ENCODE peak calls at places on chromosomes 7 and 10, in ten cellular contexts. U is testis, Y is heart left ventricle, G is adrenal gland, N is heart right ventricle, B is MM.1S, Z is GM23338, V is hepatocyte, J is stomach, A is colonic mucosa. D is an unnamed sample.

GRCh38 chr10:132943555-132944404 is 1.4 kb upstream of the CFAP46 start:
- DNase-seq in J (no peak), V (no peak), G (no peak), U (no peak), Z (no peak), Y (no peak), N (no peak), B (no peak), A (no peak), D (no peak)

GRCh38 chr10:11661441-11661840 is 50.0 kb upstream of the USP6NL start:
- DNase-seq in V (no peak), A (no peak), U (no peak), Z (no peak), J (no peak), G (no peak), N (no peak), B (no peak), Y (no peak), D (no peak)

GRCh38 chr7:4129481-4130122 is 552.5 kb upstream of the FOXK1 start:
- DNase-seq in J (no peak), U (no peak), Z (peak; percentile 32), V (no peak), B (no peak), N (no peak), A (no peak), Y (no peak), G (no peak), D (no peak)

GRCh38 chr10:59177031-59177861 is 803 bp downstream of the PHYHIPL start:
- DNase-seq in V (peak; percentile 75), N (no peak), J (no peak), G (peak; percentile 61), Y (peak; percentile 7), A (peak; percentile 22), U (peak; percentile 38), B (no peak), Z (peak; percentile 75), D (peak; percentile 25)

GRCh38 chr7:69723663-69724062 is 125.4 kb downstream of the AUTS2 start:
- DNase-seq in U (no peak), A (no peak), J (no peak), Z (peak; percentile 46), N (no peak), V (no peak), Y (no peak), B (no peak), G (no peak), D (no peak)

GRCh38 chr10:32332299-32332750 is 14.6 kb downstream of the EPC1 start:
- DNase-seq in U (peak; percentile 47), Y (no peak), N (no peak), B (no peak), Z (no peak), G (no peak), J (no peak), V (peak; percentile 59), A (no peak), D (peak; percentile 37)

GRCh38 chr7:134741901-134742635 is 37.4 kb upstream of the CALD1 start:
- DNase-seq in V (no peak), N (no peak), U (peak; percentile 18), B (no peak), A (no peak), Z (peak; percentile 85), G (no peak), Y (peak; percentile 52), J (no peak), D (peak; percentile 38)

GRCh38 chr10:17075975-17076374 is 53.6 kb downstream of the CUBN start:
- DNase-seq in Y (no peak), V (peak; percentile 5), U (no peak), Z (no peak), G (no peak), A (no peak), J (no peak), B (no peak), N (no peak), D (no peak)

GRCh38 chr10:68096913-68097509 is 12.3 kb upstream of the MYPN start:
- DNase-seq in Z (peak; percentile 41), U (no peak), N (no peak), A (peak; percentile 75), G (peak; percentile 76), J (peak; percentile 45), Y (peak; percentile 33), B (no peak), V (peak; percentile 76), D (peak; percentile 82)

GRCh38 chr7:125147047-125147446 is 217.4 kb upstream of the POT1 start:
- DNase-seq in Y (no peak), N (no peak), B (no peak), V (no peak), Z (no peak), J (no peak), G (no peak), A (no peak), U (no peak), D (no peak)

DNA sequence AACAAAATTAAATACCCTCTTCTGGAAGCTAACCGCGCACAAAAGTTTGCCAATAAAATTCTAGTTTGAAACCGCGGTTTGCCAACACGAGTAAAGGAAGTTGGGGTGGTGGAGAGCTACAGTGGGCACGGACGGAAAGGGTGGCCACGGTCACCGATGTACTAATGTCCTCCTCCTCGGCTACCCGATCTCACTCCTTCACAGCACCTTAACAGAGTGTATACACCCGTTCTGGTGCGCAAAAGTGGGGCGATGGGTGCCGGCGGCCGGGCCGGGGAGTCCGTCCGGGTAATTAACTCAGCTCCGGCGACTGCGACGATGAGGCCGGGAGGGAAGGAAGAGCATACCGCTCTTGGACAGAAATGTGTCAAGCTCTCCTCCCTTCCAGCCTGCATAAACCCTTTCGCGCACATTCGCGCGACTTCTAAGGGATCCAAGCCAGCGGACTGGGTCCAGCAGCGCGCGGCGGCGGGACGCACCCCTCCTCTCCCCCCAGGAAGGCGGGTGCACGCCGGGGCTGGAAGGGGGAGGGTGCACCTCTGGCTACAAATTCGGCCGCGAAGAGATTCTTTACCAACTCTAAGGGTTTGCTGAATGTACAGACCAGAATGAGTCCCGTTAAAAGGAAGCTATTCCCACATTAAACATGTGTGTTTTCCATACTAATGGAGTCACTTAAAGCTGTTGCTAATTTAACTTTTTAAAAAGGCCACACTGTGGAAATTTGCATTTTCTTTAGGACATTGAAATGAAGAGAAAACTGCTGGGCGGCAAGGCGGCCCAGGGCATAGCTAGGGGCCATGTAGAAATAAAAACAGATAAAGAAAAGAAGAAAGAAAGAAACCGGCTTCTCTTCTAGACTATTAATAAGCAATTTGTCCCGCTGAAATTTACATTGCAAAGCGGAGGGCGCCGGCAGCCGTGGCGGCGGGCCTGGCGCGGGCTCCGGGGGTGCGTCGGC is 6.6 kb upstream of the EBF3 start:
- DNase-seq in V (no peak), A (no peak), Z (no peak), Y (no peak), G (no peak), J (no peak), B (no peak), U (no peak), N (peak; percentile 25), D (no peak)
- H3K4me3 ChIP-seq in V (peak overlapping the region; percentile 23), A (no peak overlapping the region), Z (peak overlapping the region; percentile 60), Y (peak overlapping the region; percentile 57), G (no peak overlapping the region), J (peak overlapping the region; percentile 32), B (no peak overlapping the region), U (no peak overlapping the region), N (peak overlapping the region; percentile 41), D (no peak overlapping the region)

DNA sequence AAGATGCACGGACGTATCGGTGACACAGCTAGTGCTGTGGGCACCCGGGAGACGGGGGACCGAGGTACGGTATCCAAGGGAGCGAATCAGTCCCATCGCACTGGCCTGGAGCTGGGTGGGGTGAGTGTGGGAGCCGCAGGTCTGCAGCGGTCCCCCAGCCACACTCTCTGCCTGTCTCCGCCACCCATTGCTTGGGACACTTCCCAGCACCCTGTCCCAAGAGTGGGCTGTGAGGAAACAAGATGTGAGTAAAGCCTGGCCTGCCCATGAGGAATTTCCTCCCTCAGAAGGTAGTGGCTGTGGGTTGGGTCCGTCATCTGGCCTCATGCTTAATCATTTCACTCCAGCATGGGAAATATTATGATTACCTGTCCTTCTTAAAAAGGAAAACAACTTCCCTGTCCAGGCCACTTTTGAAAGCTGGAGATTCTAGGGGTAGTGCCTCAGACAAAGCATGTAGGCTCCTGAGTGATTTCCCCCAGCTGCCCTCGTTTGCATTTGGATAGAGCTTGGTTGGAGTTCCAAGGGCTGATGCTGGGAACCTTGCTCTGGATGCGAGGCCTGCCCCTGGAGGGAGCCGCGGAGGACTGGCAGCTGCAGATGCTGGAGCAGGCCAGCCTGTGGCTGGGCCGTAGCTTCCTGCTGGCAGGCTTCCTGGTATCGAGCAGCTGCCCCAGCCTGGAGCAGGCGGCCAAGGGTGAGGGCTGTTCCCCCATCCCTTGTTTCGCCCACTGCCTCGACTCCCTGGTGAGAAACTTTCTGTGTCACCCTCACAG is 6.2 kb upstream of the ACTR3C start:
- DNase-seq in N (no peak), G (no peak), J (no peak), B (no peak), U (no peak), Z (peak; percentile 93), A (no peak), V (no peak), Y (no peak), D (no peak)
- H3K36me3 ChIP-seq in N (no peaks in the 10 kb centered on the region), G (no peaks in the 10 kb centered on the region), J (no peaks in the 10 kb centered on the region), B (no peaks in the 10 kb centered on the region), U (no peaks in the 10 kb centered on the region), Z (peaks cover 32% of the 10 kb centered on the region), A (no peaks in the 10 kb centered on the region), V (no peaks in the 10 kb centered on the region), Y (no peaks in the 10 kb centered on the region), D (no peaks in the 10 kb centered on the region)

DNA sequence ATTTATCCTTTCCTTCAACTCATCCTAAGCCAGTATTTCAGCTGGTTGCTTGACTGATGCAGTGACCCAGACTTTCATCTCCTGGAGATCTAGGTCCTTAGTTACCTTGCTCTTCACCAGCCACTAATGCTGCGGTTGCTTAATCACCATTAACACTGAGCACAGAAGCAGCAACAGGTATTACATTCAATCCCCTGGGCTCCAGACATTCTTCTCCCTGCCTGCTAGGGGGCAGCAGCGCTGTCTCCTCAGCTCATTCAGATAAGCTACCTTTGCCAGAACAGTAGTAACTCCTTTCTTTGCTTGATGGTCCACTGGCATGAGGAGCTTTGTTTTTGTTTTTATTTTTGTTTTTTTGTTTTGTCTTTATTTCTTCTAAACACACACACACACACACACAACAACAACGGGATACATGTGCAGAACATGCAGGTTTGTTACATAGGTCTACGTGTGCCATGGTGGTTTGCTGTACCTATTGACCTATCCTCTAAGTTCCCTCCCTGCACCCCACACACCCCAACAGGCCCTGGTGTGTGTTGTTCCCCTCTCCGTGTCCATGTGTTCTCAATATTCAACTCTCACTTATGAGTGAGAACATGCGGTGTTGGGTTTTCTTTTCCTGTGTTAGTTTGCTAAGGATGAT is 1043.2 kb upstream of the C7orf33 start:
- DNase-seq in N (no peak), G (peak; percentile 23), Y (no peak), Z (peak; percentile 64), A (peak; percentile 22), U (peak; percentile 35), B (peak; percentile 62), J (peak; percentile 35), V (peak; percentile 62), D (no peak)
- TF ChIP-seq CTCF in N (no peak), G (peak; percentile 28), Y (peak; percentile 8), Z (peak; percentile 82), A (peak; percentile 43), U (no peak), B (peak; percentile 69), J (peak; percentile 22), V (peak; percentile 50), D (peak; percentile 73)

GRCh38 chr10:103732339-103732738 is 123.0 kb downstream of the SH3PXD2A start:
- DNase-seq in G (no peak), N (no peak), J (no peak), B (no peak), Y (no peak), V (no peak), A (no peak), U (no peak), Z (no peak), D (no peak)
- H3K4me3 ChIP-seq in G (no peak overlapping the region), N (no peak overlapping the region), J (no peak overlapping the region), B (no peak overlapping the region), Y (no peak overlapping the region), V (no peak overlapping the region), A (no peak overlapping the region), U (no peak overlapping the region), Z (no peak overlapping the region), D (no peak overlapping the region)

D was measured in kidney epithelial cell.